ENCODE peak calls at places on chromosomes 4 and X, in nine cellular contexts. G is right lobe of liver, C is endothelial cell of umbilical vein, Z is K562, J is stomach, K is body of pancreas, I is tibial nerve, V is heart left ventricle, H is adrenal gland. F is an unnamed sample.

GRCh38 chrX:72307646-72308051 is 1.9 kb upstream of the CITED1 start:
- DNase-seq in K (no peak), H (no peak), I (no peak), V (no peak), G (no peak), Z (no peak), C (no peak), J (no peak), F (no peak)

GRCh38 chr4:159428975-159429692 is 326.3 kb downstream of the RAPGEF2 start:
- DNase-seq in K (no peak), G (no peak), Z (no peak), C (peak; percentile 70), I (no peak), J (no peak), V (no peak), H (no peak), F (no peak)

GRCh38 chrX:117854806-117855205 is 261.8 kb downstream of the KLHL13 start:
- DNase-seq in V (no peak), H (no peak), K (no peak), J (no peak), Z (no peak), G (no peak), I (no peak), C (no peak), F (no peak)

GRCh38 chr4:127641524-127641923 is 8.8 kb downstream of the INTU start:
- DNase-seq in C (no peak), H (peak; percentile 12), J (no peak), I (no peak), G (no peak), V (no peak), Z (no peak), K (no peak), F (no peak)

GRCh38 chr4:26619784-26620183 is 35.9 kb downstream of the TBC1D19 start:
- DNase-seq in C (no peak), I (no peak), J (no peak), H (no peak), G (no peak), Z (no peak), V (no peak), K (no peak), F (no peak)

GRCh38 chr4:47839259-47839658 is 1.4 kb upstream of the CORIN start:
- DNase-seq in I (peak; percentile 13), Z (no peak), V (no peak), K (no peak), J (no peak), C (no peak), H (peak; percentile 11), G (no peak), F (peak; percentile 21)

GRCh38 chr4:73967891-73968290 is 13.9 kb downstream of the PF4 start:
- DNase-seq in C (no peak), V (no peak), Z (no peak), J (no peak), I (no peak), K (no peak), H (no peak), G (no peak), F (no peak)

GRCh38 chr4:56469489-56470210 is 2.2 kb downstream of the SRP72 start:
- DNase-seq in H (no peak), Z (no peak), C (peak; percentile 53), K (no peak), J (no peak), I (no peak), G (no peak), V (no peak), F (no peak)

GRCh38 chrX:41481264-41482109 is 34.3 kb downstream of the NYX start:
- DNase-seq in C (peak; percentile 2), J (no peak), G (no peak), K (no peak), V (no peak), I (no peak), H (no peak), Z (peak; percentile 66), F (no peak)

GRCh38 chr4:182835006-182835740 is 82.0 kb downstream of the DCTD start:
- DNase-seq in C (no peak), J (no peak), I (no peak), Z (no peak), V (no peak), G (no peak), K (no peak), H (no peak), F (no peak)

GRCh38 chr4:92501456-92501855 is 197.7 kb downstream of the GRID2 start:
- DNase-seq in H (no peak), K (no peak), I (no peak), Z (no peak), V (no peak), G (no peak), C (no peak), J (no peak), F (no peak)

DNA sequence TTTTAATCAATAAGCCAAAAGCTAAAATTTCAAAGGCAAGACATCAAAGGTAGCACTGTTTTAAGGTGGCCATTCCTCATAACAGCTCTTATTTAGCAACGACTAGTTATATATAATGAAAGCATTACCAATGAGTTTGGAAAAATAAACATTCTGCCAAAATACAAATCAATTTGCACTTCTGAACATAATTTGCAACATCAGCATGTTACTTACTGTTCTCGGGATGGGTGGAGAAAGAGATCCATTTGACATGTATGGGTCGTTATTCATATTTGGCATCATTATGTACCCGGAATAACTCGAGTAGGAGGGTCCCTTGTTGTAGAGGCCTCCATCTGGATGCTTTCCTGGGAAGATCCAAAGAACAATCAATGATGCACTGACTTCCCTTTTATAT is 5.4 kb downstream of the LEF1 start:
- DNase-seq in K (no peak), Z (no peak), H (no peak), V (no peak), G (no peak), I (no peak), J (no peak), C (no peak), F (no peak)
- H3K27me3 ChIP-seq in K (no peaks in the 10 kb centered on the region), Z (no peaks in the 10 kb centered on the region), H (peaks cover 12% of the 10 kb centered on the region), V (peaks cover 83% of the 10 kb centered on the region), G (peaks cover 34% of the 10 kb centered on the region), I (peaks cover 64% of the 10 kb centered on the region), J (peaks cover 16% of the 10 kb centered on the region), C (peaks cover 43% of the 10 kb centered on the region), F (peaks cover 15% of the 10 kb centered on the region)

GRCh38 chr4:3531887-3532713 is at the start of gene LRPAP1:
- DNase-seq in G (peak; percentile 96), Z (peak; percentile 97), H (peak; percentile 94), C (peak; percentile 92), K (peak; percentile 95), V (peak; percentile 94), I (peak; percentile 79), J (peak; percentile 93), F (peak; percentile 36)
- TF ChIP-seq POLR2A in G (peak; percentile 95), Z (peak; percentile 96), H (peak; percentile 87), C (peak; percentile 90), K (peak; percentile 98), V (peak; percentile 97), I (peak; percentile 89), J (no peak), F (peak; percentile 99)

GRCh38 chrX:17882680-17883079 is 21.6 kb upstream of the RAI2 start:
- DNase-seq in V (no peak), Z (no peak), I (no peak), J (no peak), G (no peak), C (no peak), H (no peak), K (no peak), F (no peak)
- H3K27me3 ChIP-seq in V (no peaks in the 10 kb centered on the region), Z (no peaks in the 10 kb centered on the region), I (no peaks in the 10 kb centered on the region), J (no peaks in the 10 kb centered on the region), G (no peaks in the 10 kb centered on the region), C (no peaks in the 10 kb centered on the region), H (peaks cover 37% of the 10 kb centered on the region), K (no peaks in the 10 kb centered on the region), F (no peaks in the 10 kb centered on the region)

GRCh38 chrX:47540754-47541538 is 20.1 kb upstream of the ARAF start:
- DNase-seq in I (peak; percentile 70), G (peak; percentile 56), K (peak; percentile 82), J (peak; percentile 69), Z (peak; percentile 63), H (peak; percentile 84), V (peak; percentile 86), C (peak; percentile 92), F (no peak)
- TF ChIP-seq POLR2A in I (peak; percentile 63), G (peak; percentile 59), K (peak; percentile 66), J (no peak), Z (peak; percentile 56), H (no peak), V (peak; percentile 38), C (no peak), F (no peak)

GRCh38 chrX:105758784-105759183 is 63.6 kb upstream of the NRK start:
- DNase-seq in V (no peak), J (no peak), C (no peak), H (peak; percentile 1), G (no peak), I (no peak), Z (no peak), K (no peak), F (no peak)
- H3K27me3 ChIP-seq in V (no peaks in the 10 kb centered on the region), J (no peaks in the 10 kb centered on the region), C (no peaks in the 10 kb centered on the region), H (peaks cover 15% of the 10 kb centered on the region), G (no peaks in the 10 kb centered on the region), I (peaks cover 5% of the 10 kb centered on the region), Z (no peaks in the 10 kb centered on the region), K (no peaks in the 10 kb centered on the region), F (no peaks in the 10 kb centered on the region)

GRCh38 chr4:39637572-39638357 is 900 bp downstream of the SMIM14 start:
- DNase-seq in G (peak; percentile 63), K (peak; percentile 70), V (peak; percentile 63), J (peak; percentile 66), I (peak; percentile 48), H (peak; percentile 64), C (peak; percentile 81), Z (peak; percentile 22), F (no peak)
- TF ChIP-seq POLR2A in G (no peak), K (peak; percentile 36), V (no peak), J (no peak), I (no peak), H (no peak), C (no peak), Z (no peak), F (peak; percentile 15)

GRCh38 chr4:76691767-76692689 is 205.9 kb downstream of the SOWAHB start:
- DNase-seq in V (no peak), G (no peak), C (no peak), J (no peak), K (no peak), H (no peak), I (no peak), Z (no peak), F (no peak)
- H3K27me3 ChIP-seq in V (no peaks in the 10 kb centered on the region), G (no peaks in the 10 kb centered on the region), C (no peaks in the 10 kb centered on the region), J (no peaks in the 10 kb centered on the region), K (no peaks in the 10 kb centered on the region), H (no peaks in the 10 kb centered on the region), I (no peaks in the 10 kb centered on the region), Z (peaks cover 4% of the 10 kb centered on the region), F (peaks cover 23% of the 10 kb centered on the region)

GRCh38 chr4:169619958-169620845 is at the start of gene CLCN3:
- DNase-seq in Z (peak; percentile 94), V (peak; percentile 99), J (peak; percentile 98), G (peak; percentile 100), C (peak; percentile 98), H (peak; percentile 98), I (peak; percentile 92), K (peak; percentile 97), F (peak; percentile 93)
- TF ChIP-seq POLR2A in Z (peak; percentile 95), V (peak; percentile 92), J (no peak), G (peak; percentile 88), C (peak; percentile 94), H (peak; percentile 86), I (peak; percentile 97), K (peak; percentile 98), F (peak; percentile 94)

DNA sequence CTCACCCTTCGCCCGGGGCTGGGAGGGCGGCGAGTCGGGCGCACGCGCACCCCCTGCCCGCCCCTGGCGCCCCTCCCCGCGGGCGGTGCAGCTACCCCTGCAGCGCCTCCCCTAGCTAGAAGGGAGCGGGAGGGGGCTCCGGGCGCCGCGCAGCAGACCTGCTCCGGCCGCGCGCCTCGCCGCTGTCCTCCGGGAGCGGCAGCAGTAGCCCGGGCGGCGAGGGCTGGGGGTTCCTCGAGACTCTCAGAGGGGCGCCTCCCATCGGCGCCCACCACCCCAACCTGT is at the start of gene NPNT:
- DNase-seq in Z (no peak), K (peak; percentile 80), J (no peak), H (no peak), G (no peak), C (no peak), I (no peak), V (peak; percentile 24), F (no peak)
- H3K27me3 ChIP-seq in Z (no peaks in the 10 kb centered on the region), K (no peaks in the 10 kb centered on the region), J (no peaks in the 10 kb centered on the region), H (peaks cover 22% of the 10 kb centered on the region), G (peaks cover 15% of the 10 kb centered on the region), C (peaks cover 57% of the 10 kb centered on the region), I (peaks cover 29% of the 10 kb centered on the region), V (peaks cover 24% of the 10 kb centered on the region), F (peaks cover 8% of the 10 kb centered on the region)

F was measured in GM12878.